ENCODE peak calls at places on chromosome 2, in ten cellular contexts. One of them, this sample, is unnamed.

GRCh38 chr2:166127217-166128155 is at the start of gene SCN1A:
- DNase-seq in breast epithelium: no peak
- DNase-seq in foreskin fibroblast: no peak
- DNase-seq in AG10803: peak
- DNase-seq in psoas muscle: no peak
- DNase-seq in tibial nerve: peak
- DNase-seq in HCT116: peak
- DNase-seq in GM23338: peak
- DNase-seq in dorsolateral prefrontal cortex: no peak
- DNase-seq in neural progenitor cell: peak
- DNase-seq in this sample: no peak

GRCh38 chr2:239357954-239358754 is 42.7 kb downstream of the HDAC4 start:
- DNase-seq in breast epithelium: no peak
- DNase-seq in foreskin fibroblast: no peak
- DNase-seq in AG10803: peak
- DNase-seq in psoas muscle: peak
- DNase-seq in tibial nerve: no peak
- DNase-seq in HCT116: no peak
- DNase-seq in GM23338: no peak
- DNase-seq in dorsolateral prefrontal cortex: peak
- DNase-seq in neural progenitor cell: peak
- DNase-seq in this sample: no peak

GRCh38 chr2:69188174-69188900 is 175.4 kb downstream of the ANTXR1 start:
- DNase-seq in breast epithelium: no peak
- DNase-seq in foreskin fibroblast: no peak
- DNase-seq in AG10803: no peak
- DNase-seq in psoas muscle: no peak
- DNase-seq in tibial nerve: no peak
- DNase-seq in HCT116: no peak
- DNase-seq in GM23338: no peak
- DNase-seq in dorsolateral prefrontal cortex: no peak
- DNase-seq in neural progenitor cell: no peak
- DNase-seq in this sample: no peak

GRCh38 chr2:82199493-82199852 is 1894.9 kb upstream of the LRRTM1 start:
- DNase-seq in breast epithelium: no peak
- DNase-seq in foreskin fibroblast: no peak
- DNase-seq in AG10803: no peak
- DNase-seq in psoas muscle: no peak
- DNase-seq in tibial nerve: no peak
- DNase-seq in HCT116: no peak
- DNase-seq in GM23338: peak
- DNase-seq in dorsolateral prefrontal cortex: no peak
- DNase-seq in neural progenitor cell: no peak
- DNase-seq in this sample: no peak

GRCh38 chr2:96805026-96805425 is 11.0 kb upstream of the CNNM3 start:
- DNase-seq in breast epithelium: no peak
- DNase-seq in foreskin fibroblast: no peak
- DNase-seq in AG10803: no peak
- DNase-seq in psoas muscle: no peak
- DNase-seq in tibial nerve: no peak
- DNase-seq in HCT116: no peak
- DNase-seq in GM23338: no peak
- DNase-seq in dorsolateral prefrontal cortex: no peak
- DNase-seq in neural progenitor cell: no peak
- DNase-seq in this sample: no peak

GRCh38 chr2:233834378-233834777 is 20.0 kb downstream of the HJURP start:
- DNase-seq in breast epithelium: no peak
- DNase-seq in foreskin fibroblast: no peak
- DNase-seq in AG10803: no peak
- DNase-seq in psoas muscle: no peak
- DNase-seq in tibial nerve: no peak
- DNase-seq in HCT116: no peak
- DNase-seq in GM23338: no peak
- DNase-seq in dorsolateral prefrontal cortex: no peak
- DNase-seq in neural progenitor cell: no peak
- DNase-seq in this sample: no peak

GRCh38 chr2:40512246-40512645 is 60.4 kb upstream of the SLC8A1 start:
- DNase-seq in breast epithelium: no peak
- DNase-seq in foreskin fibroblast: no peak
- DNase-seq in AG10803: no peak
- DNase-seq in psoas muscle: no peak
- DNase-seq in tibial nerve: peak
- DNase-seq in HCT116: no peak
- DNase-seq in GM23338: no peak
- DNase-seq in dorsolateral prefrontal cortex: no peak
- DNase-seq in neural progenitor cell: no peak
- DNase-seq in this sample: peak

GRCh38 chr2:50746526-50746925 is 285.4 kb downstream of the NRXN1 start:
- DNase-seq in breast epithelium: no peak
- DNase-seq in foreskin fibroblast: no peak
- DNase-seq in AG10803: no peak
- DNase-seq in psoas muscle: no peak
- DNase-seq in tibial nerve: no peak
- DNase-seq in HCT116: peak
- DNase-seq in GM23338: peak
- DNase-seq in dorsolateral prefrontal cortex: no peak
- DNase-seq in neural progenitor cell: peak
- DNase-seq in this sample: no peak

GRCh38 chr2:196181484-196181883 is 10.1 kb upstream of the STK17B start:
- DNase-seq in breast epithelium: no peak
- DNase-seq in foreskin fibroblast: peak
- DNase-seq in AG10803: no peak
- DNase-seq in psoas muscle: no peak
- DNase-seq in tibial nerve: no peak
- DNase-seq in HCT116: no peak
- DNase-seq in GM23338: no peak
- DNase-seq in dorsolateral prefrontal cortex: no peak
- DNase-seq in neural progenitor cell: no peak
- DNase-seq in this sample: no peak

GRCh38 chr2:5164806-5165525 is 527.2 kb upstream of the SOX11 start:
- DNase-seq in breast epithelium: no peak
- DNase-seq in foreskin fibroblast: peak
- DNase-seq in AG10803: peak
- DNase-seq in psoas muscle: no peak
- DNase-seq in tibial nerve: no peak
- DNase-seq in HCT116: no peak
- DNase-seq in GM23338: no peak
- DNase-seq in dorsolateral prefrontal cortex: no peak
- DNase-seq in neural progenitor cell: no peak
- DNase-seq in this sample: no peak

GRCh38 chr2:222290691-222291484 is 7.9 kb downstream of the PAX3 start:
- DNase-seq in breast epithelium: no peak
- DNase-seq in foreskin fibroblast: peak
- DNase-seq in AG10803: peak
- DNase-seq in psoas muscle: no peak
- DNase-seq in tibial nerve: no peak
- DNase-seq in HCT116: no peak
- DNase-seq in GM23338: peak
- DNase-seq in dorsolateral prefrontal cortex: no peak
- DNase-seq in neural progenitor cell: peak
- DNase-seq in this sample: no peak

GRCh38 chr2:64645014-64645418 is 8.7 kb downstream of the SERTAD2 start:
- DNase-seq in breast epithelium: no peak
- DNase-seq in foreskin fibroblast: peak
- DNase-seq in AG10803: peak
- DNase-seq in psoas muscle: peak
- DNase-seq in tibial nerve: peak
- DNase-seq in HCT116: no peak
- DNase-seq in GM23338: peak
- DNase-seq in dorsolateral prefrontal cortex: no peak
- DNase-seq in neural progenitor cell: peak
- DNase-seq in this sample: peak

GRCh38 chr2:191319181-191319580 is 74.0 kb downstream of the MYO1B start:
- DNase-seq in breast epithelium: no peak
- DNase-seq in foreskin fibroblast: peak
- DNase-seq in AG10803: no peak
- DNase-seq in psoas muscle: no peak
- DNase-seq in tibial nerve: no peak
- DNase-seq in HCT116: no peak
- DNase-seq in GM23338: no peak
- DNase-seq in dorsolateral prefrontal cortex: no peak
- DNase-seq in neural progenitor cell: no peak
- DNase-seq in this sample: no peak

GRCh38 chr2:239188536-239188935 is 212.3 kb downstream of the HDAC4 start:
- DNase-seq in breast epithelium: no peak
- DNase-seq in foreskin fibroblast: no peak
- DNase-seq in AG10803: no peak
- DNase-seq in psoas muscle: no peak
- DNase-seq in tibial nerve: no peak
- DNase-seq in HCT116: no peak
- DNase-seq in GM23338: no peak
- DNase-seq in dorsolateral prefrontal cortex: peak
- DNase-seq in neural progenitor cell: no peak
- DNase-seq in this sample: no peak

DNA sequence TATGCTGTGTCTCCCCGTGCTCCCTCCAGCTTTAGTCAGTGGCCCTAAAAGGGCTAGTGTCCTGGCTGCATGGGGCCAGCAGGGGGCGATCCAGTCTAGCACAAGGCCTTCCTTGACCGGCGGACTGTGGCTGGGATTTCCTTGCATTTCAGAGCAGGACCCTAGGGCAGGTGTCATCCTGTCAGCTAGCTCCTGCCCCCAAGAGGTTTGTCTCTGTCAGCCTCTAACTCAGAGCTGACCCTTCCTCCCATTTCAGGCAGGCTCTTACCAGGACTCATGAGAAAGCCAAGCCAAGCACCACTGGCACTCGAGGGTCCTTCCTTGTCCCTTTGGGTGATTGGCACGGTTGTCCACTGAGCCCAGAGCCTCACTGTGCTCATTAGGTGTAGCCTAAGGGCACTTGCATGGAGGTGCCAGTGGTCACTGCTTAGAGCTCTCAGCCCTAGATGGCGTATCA is 140.3 kb downstream of the RPIA start:
- DNase-seq in breast epithelium: no peak
- DNase-seq in foreskin fibroblast: peak
- DNase-seq in AG10803: peak
- DNase-seq in psoas muscle: peak
- DNase-seq in tibial nerve: peak
- DNase-seq in HCT116: peak
- DNase-seq in GM23338: peak
- DNase-seq in dorsolateral prefrontal cortex: no peak
- DNase-seq in neural progenitor cell: no peak
- DNase-seq in this sample: no peak
- TF ChIP-seq CTCF in breast epithelium: peak
- TF ChIP-seq CTCF in foreskin fibroblast: peak
- TF ChIP-seq CTCF in AG10803: peak
- TF ChIP-seq CTCF in psoas muscle: peak
- TF ChIP-seq CTCF in tibial nerve: peak
- TF ChIP-seq CTCF in HCT116: peak
- TF ChIP-seq CTCF in GM23338: peak
- TF ChIP-seq CTCF in dorsolateral prefrontal cortex: peak
- TF ChIP-seq CTCF in neural progenitor cell: peak
- TF ChIP-seq CTCF in this sample: no peak

DNA sequence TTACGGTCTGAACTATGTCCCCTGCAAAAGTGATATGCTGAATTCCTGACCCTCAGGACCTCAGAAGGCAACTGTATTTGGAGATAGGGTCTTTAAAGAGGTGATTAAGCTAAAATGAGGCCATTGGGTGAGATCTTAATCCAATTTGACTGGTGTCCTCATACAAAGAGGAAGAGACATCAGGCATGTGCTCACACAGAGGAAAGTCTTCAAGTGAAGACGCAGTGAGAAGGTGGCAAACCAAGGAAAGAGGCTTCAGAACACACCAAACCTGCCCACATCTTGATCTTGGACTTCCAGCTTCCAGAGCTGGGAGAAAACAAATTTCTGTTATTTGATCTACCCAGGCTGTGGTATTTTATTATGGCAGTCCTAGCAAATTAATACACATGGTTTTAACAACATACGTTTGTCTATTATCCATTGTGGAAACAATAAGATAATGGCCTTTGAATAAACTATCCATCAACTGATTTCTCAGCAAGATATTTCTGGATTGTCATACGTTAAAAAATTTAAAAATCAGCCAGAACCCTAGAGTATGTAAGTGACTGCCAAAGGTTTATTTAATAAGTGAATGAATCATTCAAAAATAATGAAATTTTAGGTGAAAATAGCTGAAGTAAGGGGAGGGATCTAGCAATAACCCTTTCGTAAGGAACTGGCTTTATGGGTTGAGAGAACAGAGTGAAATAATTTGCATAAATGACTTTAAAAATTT is 6.5 kb downstream of the WIPF1 start:
- DNase-seq in breast epithelium: no peak
- DNase-seq in foreskin fibroblast: no peak
- DNase-seq in AG10803: peak
- DNase-seq in psoas muscle: no peak
- DNase-seq in tibial nerve: no peak
- DNase-seq in HCT116: no peak
- DNase-seq in GM23338: no peak
- DNase-seq in dorsolateral prefrontal cortex: no peak
- DNase-seq in neural progenitor cell: no peak
- DNase-seq in this sample: no peak
- H3K4me3 ChIP-seq in breast epithelium: no peak
- H3K4me3 ChIP-seq in foreskin fibroblast: no peak
- H3K4me3 ChIP-seq in AG10803: no peak
- H3K4me3 ChIP-seq in psoas muscle: no peak
- H3K4me3 ChIP-seq in tibial nerve: no peak
- H3K4me3 ChIP-seq in HCT116: no peak
- H3K4me3 ChIP-seq in GM23338: no peak
- H3K4me3 ChIP-seq in dorsolateral prefrontal cortex: no peak
- H3K4me3 ChIP-seq in neural progenitor cell: no peak
- H3K4me3 ChIP-seq in this sample: no peak

GRCh38 chr2:175926272-175926671 is 75.8 kb downstream of the LNPK start:
- DNase-seq in breast epithelium: no peak
- DNase-seq in foreskin fibroblast: peak
- DNase-seq in AG10803: peak
- DNase-seq in psoas muscle: no peak
- DNase-seq in tibial nerve: no peak
- DNase-seq in HCT116: no peak
- DNase-seq in GM23338: no peak
- DNase-seq in dorsolateral prefrontal cortex: no peak
- DNase-seq in neural progenitor cell: no peak
- DNase-seq in this sample: no peak

GRCh38 chr2:175918935-175919334 is 83.1 kb downstream of the LNPK start:
- DNase-seq in breast epithelium: no peak
- DNase-seq in foreskin fibroblast: no peak
- DNase-seq in AG10803: no peak
- DNase-seq in psoas muscle: no peak
- DNase-seq in tibial nerve: no peak
- DNase-seq in HCT116: no peak
- DNase-seq in GM23338: no peak
- DNase-seq in dorsolateral prefrontal cortex: no peak
- DNase-seq in neural progenitor cell: no peak
- DNase-seq in this sample: no peak

GRCh38 chr2:175922160-175922559 is 79.9 kb downstream of the LNPK start:
- DNase-seq in breast epithelium: no peak
- DNase-seq in foreskin fibroblast: no peak
- DNase-seq in AG10803: no peak
- DNase-seq in psoas muscle: no peak
- DNase-seq in tibial nerve: no peak
- DNase-seq in HCT116: no peak
- DNase-seq in GM23338: no peak
- DNase-seq in dorsolateral prefrontal cortex: no peak
- DNase-seq in neural progenitor cell: no peak
- DNase-seq in this sample: no peak
- TF ChIP-seq CTCF in breast epithelium: no peak
- TF ChIP-seq CTCF in foreskin fibroblast: no peak
- TF ChIP-seq CTCF in AG10803: no peak
- TF ChIP-seq CTCF in psoas muscle: no peak
- TF ChIP-seq CTCF in tibial nerve: no peak
- TF ChIP-seq CTCF in HCT116: no peak
- TF ChIP-seq CTCF in GM23338: no peak
- TF ChIP-seq CTCF in dorsolateral prefrontal cortex: no peak
- TF ChIP-seq CTCF in neural progenitor cell: no peak
- TF ChIP-seq CTCF in this sample: no peak

GRCh38 chr2:164954954-164955701 is at the start of gene SLC38A11:
- DNase-seq in breast epithelium: peak
- DNase-seq in foreskin fibroblast: no peak
- DNase-seq in AG10803: peak
- DNase-seq in psoas muscle: peak
- DNase-seq in tibial nerve: peak
- DNase-seq in HCT116: no peak
- DNase-seq in GM23338: peak
- DNase-seq in dorsolateral prefrontal cortex: peak
- DNase-seq in neural progenitor cell: no peak
- DNase-seq in this sample: peak
- H3K4me3 ChIP-seq in breast epithelium: peak
- H3K4me3 ChIP-seq in foreskin fibroblast: peak
- H3K4me3 ChIP-seq in AG10803: peak
- H3K4me3 ChIP-seq in psoas muscle: peak
- H3K4me3 ChIP-seq in tibial nerve: peak
- H3K4me3 ChIP-seq in HCT116: no peak
- H3K4me3 ChIP-seq in GM23338: peak
- H3K4me3 ChIP-seq in dorsolateral prefrontal cortex: peak
- H3K4me3 ChIP-seq in neural progenitor cell: no peak
- H3K4me3 ChIP-seq in this sample: peak